ENCODE peak calls at places on chromosomes 2 and 18, in ten cellular contexts. T is stimulated activated CD4-positive, alpha-beta T cell treated with anti-CD3 and anti-CD28 coated beads, Interleukin-1b, Interleukin-23, amount 100 ng/mL, for 1 hour; P is type B pancreatic cell; R is HCT116; C is upper lobe of right lung; B is fibroblast of pulmonary artery; F is M059J; D is ovary; E is EL; Q is NCI-H748 treated with DMSO at 0.1 percent for 48 hours. M is an unnamed sample.

GRCh38 chr2:58558866-58559265 is 317.7 kb upstream of the FANCL start:
- DNase-seq in D (no peak), R (no peak), Q (no peak), C (no peak), F (no peak), P (no peak), E (no peak), T (no peak), B (no peak), M (no peak)

GRCh38 chr18:274313-274712 is 6.5 kb upstream of the THOC1 start:
- DNase-seq in P (no peak), D (no peak), B (no peak), F (no peak), C (no peak), R (no peak), T (no peak), Q (no peak), E (no peak), M (no peak)

GRCh38 chr2:47783491-47784330 is 766 bp downstream of the MSH6 start:
- DNase-seq in R (peak; percentile 37), Q (peak; percentile 32), C (peak; percentile 88), P (peak; percentile 82), T (peak; percentile 35), D (peak; percentile 83), B (peak; percentile 43), F (peak; percentile 60), E (peak; percentile 70), M (peak; percentile 59)

GRCh38 chr18:55405655-55406373 is 182.2 kb downstream of the TCF4 start:
- DNase-seq in F (peak; percentile 98), E (peak; percentile 94), B (peak; percentile 99), R (no peak), Q (peak; percentile 95), T (no peak), D (peak; percentile 95), P (no peak), C (peak; percentile 67), M (no peak)

GRCh38 chr2:150167711-150168110 is 319.8 kb downstream of the RND3 start:
- DNase-seq in C (no peak), E (peak; percentile 75), B (peak; percentile 72), P (no peak), T (no peak), F (peak; percentile 86), D (no peak), Q (no peak), R (no peak), M (no peak)

GRCh38 chr2:144834954-144835633 is 315.2 kb upstream of the ZEB2 start:
- DNase-seq in T (no peak), E (peak; percentile 60), D (peak; percentile 53), C (no peak), Q (no peak), F (peak; percentile 71), B (peak; percentile 84), R (no peak), P (no peak), M (no peak)

GRCh38 chr2:225995788-225996476 is 596.4 kb downstream of the NYAP2 start:
- DNase-seq in B (peak; percentile 36), T (no peak), R (no peak), D (no peak), F (peak; percentile 62), E (peak; percentile 48), P (no peak), C (no peak), Q (peak; percentile 4), M (no peak)

GRCh38 chr18:9081940-9082339 is 20.6 kb upstream of the NDUFV2 start:
- DNase-seq in R (no peak), B (no peak), Q (no peak), D (no peak), F (no peak), E (no peak), T (no peak), P (no peak), C (no peak), M (no peak)

GRCh38 chr2:30706534-30707303 is 100.5 kb downstream of the CAPN13 start:
- DNase-seq in Q (no peak), R (peak; percentile 48), F (peak; percentile 65), B (peak; percentile 65), T (peak; percentile 65), P (peak; percentile 69), E (peak; percentile 51), D (peak; percentile 80), C (peak; percentile 79), M (peak; percentile 70)

GRCh38 chr2:235669983-235670962 is 176.4 kb downstream of the AGAP1 start:
- DNase-seq in D (peak; percentile 72), R (no peak), C (peak; percentile 74), P (peak; percentile 76), F (peak; percentile 5), B (peak; percentile 80), E (peak; percentile 75), Q (peak; percentile 59), T (no peak), M (no peak)

GRCh38 chr2:220555961-220556360 is 928.5 kb downstream of the SLC4A3 start:
- DNase-seq in B (peak; percentile 11), Q (no peak), E (peak; percentile 54), C (no peak), D (no peak), T (no peak), R (no peak), F (peak; percentile 73), P (no peak), M (no peak)

GRCh38 chr2:21658269-21658668 is 534.5 kb downstream of the TDRD15 start:
- DNase-seq in T (no peak), B (no peak), F (no peak), R (no peak), Q (no peak), E (no peak), P (no peak), C (no peak), D (no peak), M (no peak)

GRCh38 chr2:71216501-71216900 is 10.4 kb downstream of the PAIP2B start:
- DNase-seq in E (no peak), B (no peak), R (peak; percentile 22), P (no peak), Q (no peak), F (no peak), D (no peak), T (no peak), C (no peak), M (no peak)

GRCh38 chr2:172438741-172439508 is 11.5 kb downstream of the ITGA6 start:
- DNase-seq in F (peak; percentile 68), D (no peak), T (no peak), E (peak; percentile 77), P (no peak), R (peak; percentile 75), Q (no peak), C (no peak), B (peak; percentile 52), M (no peak)

GRCh38 chr2:167406558-167406957 is 518.3 kb downstream of the XIRP2 start:
- DNase-seq in P (no peak), B (peak; percentile 42), Q (no peak), E (peak; percentile 3), T (no peak), F (no peak), C (no peak), D (no peak), R (no peak), M (no peak)

GRCh38 chr2:48707466-48707865 is 48.1 kb downstream of the LHCGR start:
- DNase-seq in T (no peak), P (no peak), B (no peak), C (peak; percentile 67), F (peak; percentile 68), D (no peak), Q (no peak), R (no peak), E (no peak), M (no peak)

GRCh38 chr2:128494307-128494639 is 175.6 kb upstream of the HS6ST1 start:
- DNase-seq in R (no peak), F (no peak), D (no peak), B (no peak), T (no peak), C (no peak), P (peak; percentile 42), Q (no peak), E (no peak), M (no peak)

GRCh38 chr2:10787176-10787968 is 25.2 kb downstream of the PDIA6 start:
- DNase-seq in E (no peak), B (no peak), T (no peak), F (no peak), R (no peak), Q (no peak), D (no peak), P (no peak), C (no peak), M (no peak)

GRCh38 chr2:200302940-200303727 is 3.4 kb upstream of the SPATS2L start:
- DNase-seq in E (peak; percentile 82), T (no peak), P (no peak), R (peak; percentile 92), C (no peak), F (peak; percentile 86), B (peak; percentile 66), D (no peak), Q (no peak), M (no peak)

GRCh38 chr2:9235388-9236344 is 29.1 kb downstream of the ASAP2 start:
- DNase-seq in T (no peak), F (no peak), B (peak; percentile 70), D (no peak), E (peak; percentile 93), C (no peak), Q (no peak), R (no peak), P (no peak), M (no peak)

GRCh38 chr2:239552213-239552926 is 151.6 kb upstream of the HDAC4 start:
- DNase-seq in D (no peak), T (no peak), P (no peak), R (no peak), B (no peak), Q (no peak), E (no peak), F (no peak), C (peak; percentile 33), M (no peak)

GRCh38 chr2:71888741-71889445 is 258.8 kb downstream of the CYP26B1 start:
- DNase-seq in F (peak; percentile 82), T (no peak), D (no peak), P (no peak), B (no peak), Q (no peak), C (no peak), R (no peak), E (peak; percentile 52), M (no peak)

GRCh38 chr2:137168564-137168963 is 403.2 kb downstream of the THSD7B start:
- DNase-seq in B (peak; percentile 15), Q (no peak), D (no peak), E (peak; percentile 57), C (no peak), R (no peak), T (no peak), F (peak; percentile 41), P (no peak), M (no peak)

GRCh38 chr2:2662037-2662846 is 331.2 kb upstream of the MYT1L start:
- DNase-seq in E (no peak), F (peak; percentile 53), P (no peak), R (no peak), T (no peak), D (no peak), Q (peak; percentile 29), B (no peak), C (no peak), M (no peak)

GRCh38 chr2:65728477-65729180 is 296.2 kb upstream of the SPRED2 start:
- DNase-seq in B (no peak), E (no peak), D (no peak), Q (no peak), P (no peak), F (peak; percentile 7), C (no peak), T (no peak), R (peak; percentile 48), M (no peak)

GRCh38 chr18:49591775-49592174 is 29.9 kb downstream of the LIPG start:
- DNase-seq in B (no peak), R (no peak), F (no peak), C (no peak), P (no peak), E (no peak), Q (no peak), T (no peak), D (no peak), M (no peak)

GRCh38 chr2:9914384-9915065 is 37.0 kb upstream of the GRHL1 start:
- DNase-seq in Q (no peak), D (no peak), P (no peak), B (peak; percentile 63), C (no peak), F (peak; percentile 86), T (peak; percentile 15), E (peak; percentile 87), R (peak; percentile 76), M (no peak)

GRCh38 chr2:50490991-50491390 is 540.9 kb downstream of the NRXN1 start:
- DNase-seq in B (no peak), C (no peak), R (no peak), T (no peak), Q (no peak), D (no peak), E (no peak), F (no peak), P (no peak), M (no peak)

M was measured in naive thymus-derived CD8-positive, alpha-beta T cell.